ENCODE peak calls at places on chromosomes 4 and X, in six cellular contexts. One of them, this sample, is unnamed. For H3K36me3, the result is how much of the 10 kb centered on the place peaks cover.

GRCh38 chr4:8871417-8872401 is at the start of gene HMX1:
- DNase-seq in right lobe of liver: no peak
- DNase-seq in ascending aorta: no peak
- DNase-seq in CD8-positive, alpha-beta T cell: no peak
- DNase-seq in suprapubic skin: no peak
- DNase-seq in psoas muscle: peak
- DNase-seq in this sample: no peak

GRCh38 chr4:143517764-143518163 is 4.3 kb downstream of the SMARCA5 start:
- DNase-seq in right lobe of liver: no peak
- DNase-seq in ascending aorta: no peak
- DNase-seq in CD8-positive, alpha-beta T cell: no peak
- DNase-seq in suprapubic skin: no peak
- DNase-seq in psoas muscle: no peak
- DNase-seq in this sample: no peak

GRCh38 chrX:80808160-80808735 is 1.4 kb downstream of the BRWD3 start:
- DNase-seq in right lobe of liver: peak
- DNase-seq in ascending aorta: peak
- DNase-seq in CD8-positive, alpha-beta T cell: peak
- DNase-seq in suprapubic skin: peak
- DNase-seq in psoas muscle: peak
- DNase-seq in this sample: peak

GRCh38 chr4:61333490-61333889 is 133.4 kb downstream of the ADGRL3 start:
- DNase-seq in right lobe of liver: no peak
- DNase-seq in ascending aorta: no peak
- DNase-seq in CD8-positive, alpha-beta T cell: no peak
- DNase-seq in suprapubic skin: no peak
- DNase-seq in psoas muscle: no peak
- DNase-seq in this sample: no peak

GRCh38 chr4:79686976-79687375 is 278.9 kb upstream of the GK2 start:
- DNase-seq in right lobe of liver: no peak
- DNase-seq in ascending aorta: no peak
- DNase-seq in CD8-positive, alpha-beta T cell: no peak
- DNase-seq in suprapubic skin: no peak
- DNase-seq in psoas muscle: no peak
- DNase-seq in this sample: no peak

GRCh38 chr4:139622856-139623255 is 42.8 kb upstream of the MGST2 start:
- DNase-seq in right lobe of liver: no peak
- DNase-seq in ascending aorta: no peak
- DNase-seq in CD8-positive, alpha-beta T cell: no peak
- DNase-seq in suprapubic skin: no peak
- DNase-seq in psoas muscle: no peak
- DNase-seq in this sample: no peak

GRCh38 chr4:1045595-1046201 is 34.3 kb downstream of the FGFRL1 start:
- DNase-seq in right lobe of liver: peak
- DNase-seq in ascending aorta: no peak
- DNase-seq in CD8-positive, alpha-beta T cell: no peak
- DNase-seq in suprapubic skin: no peak
- DNase-seq in psoas muscle: peak
- DNase-seq in this sample: no peak

GRCh38 chrX:9293903-9294302 is 171.0 kb upstream of the TBL1X start:
- DNase-seq in right lobe of liver: no peak
- DNase-seq in ascending aorta: no peak
- DNase-seq in CD8-positive, alpha-beta T cell: no peak
- DNase-seq in suprapubic skin: no peak
- DNase-seq in psoas muscle: no peak
- DNase-seq in this sample: no peak

GRCh38 chrX:79138658-79139241 is 5.7 kb upstream of the GPR174 start:
- DNase-seq in right lobe of liver: no peak
- DNase-seq in ascending aorta: no peak
- DNase-seq in CD8-positive, alpha-beta T cell: no peak
- DNase-seq in suprapubic skin: no peak
- DNase-seq in psoas muscle: no peak
- DNase-seq in this sample: peak

GRCh38 chrX:74925210-74926088 is at the start of gene NEXMIF:
- DNase-seq in right lobe of liver: peak
- DNase-seq in ascending aorta: no peak
- DNase-seq in CD8-positive, alpha-beta T cell: peak
- DNase-seq in suprapubic skin: no peak
- DNase-seq in psoas muscle: no peak
- DNase-seq in this sample: peak

GRCh38 chrX:48972214-48973164 is 845 bp upstream of the KCND1 start:
- DNase-seq in right lobe of liver: peak
- DNase-seq in ascending aorta: no peak
- DNase-seq in CD8-positive, alpha-beta T cell: no peak
- DNase-seq in suprapubic skin: no peak
- DNase-seq in psoas muscle: peak
- DNase-seq in this sample: no peak

GRCh38 chr4:36310237-36310636 is 28.8 kb downstream of the DTHD1 start:
- DNase-seq in right lobe of liver: no peak
- DNase-seq in ascending aorta: no peak
- DNase-seq in CD8-positive, alpha-beta T cell: no peak
- DNase-seq in suprapubic skin: no peak
- DNase-seq in psoas muscle: no peak
- DNase-seq in this sample: no peak

GRCh38 chr4:125313497-125313896 is 1.3 kb upstream of the FAT4 start:
- DNase-seq in right lobe of liver: no peak
- DNase-seq in ascending aorta: no peak
- DNase-seq in CD8-positive, alpha-beta T cell: no peak
- DNase-seq in suprapubic skin: no peak
- DNase-seq in psoas muscle: no peak
- DNase-seq in this sample: peak

GRCh38 chrX:48676893-48677270 is 6.7 kb upstream of the WAS start:
- DNase-seq in right lobe of liver: no peak
- DNase-seq in ascending aorta: no peak
- DNase-seq in CD8-positive, alpha-beta T cell: no peak
- DNase-seq in suprapubic skin: no peak
- DNase-seq in psoas muscle: no peak
- DNase-seq in this sample: no peak

GRCh38 chr4:144574004-144574403 is 72.0 kb upstream of the HHIP start:
- DNase-seq in right lobe of liver: no peak
- DNase-seq in ascending aorta: no peak
- DNase-seq in CD8-positive, alpha-beta T cell: no peak
- DNase-seq in suprapubic skin: no peak
- DNase-seq in psoas muscle: no peak
- DNase-seq in this sample: no peak

GRCh38 chr4:85928775-85929585 is 430.9 kb downstream of the MAPK10 start:
- DNase-seq in right lobe of liver: peak
- DNase-seq in ascending aorta: no peak
- DNase-seq in CD8-positive, alpha-beta T cell: no peak
- DNase-seq in suprapubic skin: no peak
- DNase-seq in psoas muscle: no peak
- DNase-seq in this sample: no peak

GRCh38 chr4:89111833-89112563 is 665 bp downstream of the TIGD2 start:
- DNase-seq in right lobe of liver: no peak
- DNase-seq in ascending aorta: no peak
- DNase-seq in CD8-positive, alpha-beta T cell: no peak
- DNase-seq in suprapubic skin: no peak
- DNase-seq in psoas muscle: no peak
- DNase-seq in this sample: no peak

GRCh38 chrX:30141966-30142365 is 73.4 kb upstream of the MAGEB2 start:
- DNase-seq in right lobe of liver: no peak
- DNase-seq in ascending aorta: no peak
- DNase-seq in CD8-positive, alpha-beta T cell: no peak
- DNase-seq in suprapubic skin: no peak
- DNase-seq in psoas muscle: no peak
- DNase-seq in this sample: no peak

GRCh38 chrX:117808413-117808812 is 308.2 kb downstream of the KLHL13 start:
- DNase-seq in right lobe of liver: no peak
- DNase-seq in ascending aorta: no peak
- DNase-seq in CD8-positive, alpha-beta T cell: no peak
- DNase-seq in suprapubic skin: no peak
- DNase-seq in psoas muscle: no peak
- DNase-seq in this sample: no peak

GRCh38 chr4:118749347-118749988 is 64.3 kb downstream of the METTL14 start:
- DNase-seq in right lobe of liver: peak
- DNase-seq in ascending aorta: no peak
- DNase-seq in CD8-positive, alpha-beta T cell: no peak
- DNase-seq in suprapubic skin: no peak
- DNase-seq in psoas muscle: no peak
- DNase-seq in this sample: no peak

GRCh38 chrX:15500497-15500966 is at the start of gene BMX:
- DNase-seq in right lobe of liver: peak
- DNase-seq in ascending aorta: no peak
- DNase-seq in CD8-positive, alpha-beta T cell: no peak
- DNase-seq in suprapubic skin: no peak
- DNase-seq in psoas muscle: peak
- DNase-seq in this sample: no peak

GRCh38 chr4:108830509-108831244 is 67.8 kb upstream of the ETNPPL start:
- DNase-seq in right lobe of liver: no peak
- DNase-seq in ascending aorta: no peak
- DNase-seq in CD8-positive, alpha-beta T cell: no peak
- DNase-seq in suprapubic skin: no peak
- DNase-seq in psoas muscle: peak
- DNase-seq in this sample: no peak

GRCh38 chr4:2685541-2685940 is 70.6 kb downstream of the TNIP2 start:
- DNase-seq in right lobe of liver: no peak
- DNase-seq in ascending aorta: no peak
- DNase-seq in CD8-positive, alpha-beta T cell: no peak
- DNase-seq in suprapubic skin: no peak
- DNase-seq in psoas muscle: no peak
- DNase-seq in this sample: no peak

GRCh38 chrX:68693481-68694410 is 46.3 kb downstream of the STARD8 start:
- DNase-seq in right lobe of liver: peak
- DNase-seq in ascending aorta: peak
- DNase-seq in CD8-positive, alpha-beta T cell: no peak
- DNase-seq in suprapubic skin: peak
- DNase-seq in psoas muscle: peak
- DNase-seq in this sample: peak

DNA sequence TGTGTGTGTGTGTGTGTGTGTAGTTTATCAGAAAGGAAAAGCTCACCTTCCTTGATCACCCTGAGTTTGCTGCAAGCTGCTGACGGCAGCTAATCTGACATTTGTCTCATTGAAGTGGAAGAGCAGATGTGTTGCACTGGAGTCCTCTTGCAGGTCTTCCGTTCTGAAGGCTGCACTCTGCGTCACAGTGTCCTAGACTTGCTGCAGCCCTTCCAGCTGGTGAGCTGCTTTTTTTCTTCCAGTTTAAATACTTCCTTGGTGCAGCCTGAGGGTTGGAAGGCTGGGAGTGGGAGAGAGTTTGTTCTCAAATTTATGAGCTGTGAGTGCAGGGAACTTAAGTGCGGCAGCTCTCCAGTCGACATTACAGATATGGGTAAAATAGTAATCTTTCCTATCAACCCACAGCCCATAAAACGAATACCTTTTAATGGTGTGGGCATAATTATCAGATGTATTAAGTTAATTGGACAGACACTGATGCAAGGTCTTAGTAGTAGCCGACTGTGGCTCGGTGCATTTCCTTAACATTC is 303.6 kb upstream of the FAT1 start:
- DNase-seq in right lobe of liver: no peak
- DNase-seq in ascending aorta: no peak
- DNase-seq in CD8-positive, alpha-beta T cell: no peak
- DNase-seq in suprapubic skin: no peak
- DNase-seq in psoas muscle: no peak
- DNase-seq in this sample: no peak
- H3K4me3 ChIP-seq in right lobe of liver: no peak
- H3K4me3 ChIP-seq in ascending aorta: no peak
- H3K4me3 ChIP-seq in CD8-positive, alpha-beta T cell: no peak
- H3K4me3 ChIP-seq in suprapubic skin: no peak
- H3K4me3 ChIP-seq in psoas muscle: no peak
- H3K4me3 ChIP-seq in this sample: no peak

DNA sequence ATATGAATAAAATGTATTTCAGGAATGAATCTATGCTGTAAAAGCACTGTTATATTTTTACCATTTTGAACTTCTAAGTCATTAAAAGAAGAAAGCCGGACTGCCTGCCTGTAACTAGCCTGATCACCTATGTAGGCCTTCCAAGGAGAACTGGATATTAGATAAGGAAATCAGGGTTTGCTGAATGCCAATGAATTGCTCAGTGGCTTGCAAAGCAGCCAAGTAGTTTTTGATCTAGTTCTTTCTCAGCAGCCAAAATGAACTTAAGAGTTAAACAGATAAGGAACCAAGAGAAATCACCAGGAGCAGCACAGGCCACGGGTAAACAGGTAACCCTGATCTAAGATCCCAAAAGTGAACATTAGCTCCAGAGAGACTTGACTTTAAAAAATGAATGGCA is 3.3 kb downstream of the ANXA5 start:
- DNase-seq in right lobe of liver: no peak
- DNase-seq in ascending aorta: no peak
- DNase-seq in CD8-positive, alpha-beta T cell: no peak
- DNase-seq in suprapubic skin: no peak
- DNase-seq in psoas muscle: no peak
- DNase-seq in this sample: no peak
- TF ChIP-seq CTCF in right lobe of liver: no peak
- TF ChIP-seq CTCF in ascending aorta: no peak
- TF ChIP-seq CTCF in CD8-positive, alpha-beta T cell: no peak
- TF ChIP-seq CTCF in suprapubic skin: no peak
- TF ChIP-seq CTCF in psoas muscle: no peak
- TF ChIP-seq CTCF in this sample: no peak

DNA sequence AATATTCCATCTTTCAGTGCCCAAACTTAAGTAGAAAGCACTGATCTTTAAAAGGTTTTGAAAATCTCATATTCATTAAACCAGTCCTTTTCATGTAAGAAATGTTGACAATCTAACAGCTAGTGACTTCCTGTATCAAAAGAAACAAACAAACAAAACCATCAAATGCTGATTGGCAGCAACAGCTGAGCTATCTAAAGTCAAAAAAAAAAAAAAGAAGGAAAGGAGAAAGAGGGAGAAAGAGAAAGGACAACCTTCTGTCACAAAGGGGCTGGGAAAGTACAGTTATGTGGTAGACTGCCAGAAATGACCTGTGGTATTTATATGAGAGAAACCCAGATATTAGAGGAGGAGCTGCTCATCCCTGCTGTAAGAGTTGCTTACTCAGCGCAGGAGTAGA is 614.6 kb upstream of the SMIM31 start:
- DNase-seq in right lobe of liver: no peak
- DNase-seq in ascending aorta: no peak
- DNase-seq in CD8-positive, alpha-beta T cell: no peak
- DNase-seq in suprapubic skin: no peak
- DNase-seq in psoas muscle: no peak
- DNase-seq in this sample: no peak
- H3K36me3 ChIP-seq in right lobe of liver: under half
- H3K36me3 ChIP-seq in ascending aorta: under half
- H3K36me3 ChIP-seq in CD8-positive, alpha-beta T cell: under half
- H3K36me3 ChIP-seq in suprapubic skin: under half
- H3K36me3 ChIP-seq in psoas muscle: under half
- H3K36me3 ChIP-seq in this sample: under half

DNA sequence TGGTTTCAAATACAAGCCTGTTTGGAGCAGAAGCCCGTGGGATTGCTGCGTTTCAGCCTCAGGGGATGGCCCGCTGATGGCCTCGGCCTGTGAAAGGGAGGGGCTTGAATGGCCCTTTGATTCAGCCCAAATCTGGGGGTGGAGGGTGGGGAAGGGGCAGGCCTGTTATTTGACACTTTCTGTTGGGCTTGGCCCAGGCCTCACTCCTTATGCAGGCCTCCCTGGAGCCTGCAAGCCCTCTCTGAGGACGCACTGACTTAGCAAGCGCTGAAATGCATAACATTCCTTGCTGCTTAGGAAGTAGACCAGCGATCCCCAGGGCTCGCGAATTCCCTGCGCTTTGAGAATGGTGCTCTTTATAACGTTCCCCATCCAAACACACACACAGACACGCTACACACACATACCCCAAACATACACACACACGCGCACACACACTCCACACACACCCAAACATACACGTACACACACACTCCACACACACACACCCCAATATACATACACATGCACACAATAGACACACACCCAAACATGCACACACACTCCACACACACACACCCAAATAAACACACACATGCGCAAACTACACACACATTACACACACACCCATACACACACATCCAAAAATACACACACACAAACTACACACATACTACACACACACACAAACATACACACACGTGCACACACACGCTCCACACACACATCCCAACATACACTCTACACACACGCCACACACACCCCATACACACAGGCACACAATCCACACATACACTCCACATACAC is 29.6 kb downstream of the TLR10 start:
- DNase-seq in right lobe of liver: no peak
- DNase-seq in ascending aorta: peak
- DNase-seq in CD8-positive, alpha-beta T cell: no peak
- DNase-seq in suprapubic skin: peak
- DNase-seq in psoas muscle: peak
- DNase-seq in this sample: no peak
- H3K4me3 ChIP-seq in right lobe of liver: no peak
- H3K4me3 ChIP-seq in ascending aorta: no peak
- H3K4me3 ChIP-seq in CD8-positive, alpha-beta T cell: no peak
- H3K4me3 ChIP-seq in suprapubic skin: no peak
- H3K4me3 ChIP-seq in psoas muscle: no peak
- H3K4me3 ChIP-seq in this sample: no peak

This sample was measured in GM06990.